ENCODE peak calls at places on chromosome 16, in seven cellular contexts. T is H1, H is prostate gland, I is SK-N-SH, A is breast epithelium, C is HCT116, M is spleen. O is an unnamed sample.

GRCh38 chr16:70161350-70161749 is 12.2 kb upstream of the CLEC18C start:
- DNase-seq in T (no peak), H (no peak), I (no peak), A (no peak), C (no peak), M (peak; percentile 53), O (no peak)

GRCh38 chr16:69490707-69491324 is 66.4 kb downstream of the CYB5B start:
- DNase-seq in T (no peak), H (no peak), I (no peak), A (no peak), C (no peak), M (no peak), O (no peak)

GRCh38 chr16:24685539-24686432 is 43.7 kb upstream of the TNRC6A start:
- DNase-seq in T (no peak), H (no peak), I (peak; percentile 78), A (no peak), C (no peak), M (no peak), O (no peak)

GRCh38 chr16:57316390-57317017 is 32.0 kb upstream of the PLLP start:
- DNase-seq in T (no peak), H (no peak), I (no peak), A (no peak), C (peak; percentile 75), M (peak; percentile 10), O (no peak)

GRCh38 chr16:49467540-49468372 is 94.2 kb downstream of the C16orf78 start:
- DNase-seq in T (no peak), H (no peak), I (no peak), A (no peak), C (no peak), M (peak; percentile 57), O (no peak)

GRCh38 chr16:15885560-15886001 is 2.8 kb downstream of the CEP20 start:
- DNase-seq in T (no peak), H (no peak), I (no peak), A (no peak), C (no peak), M (no peak), O (no peak)

GRCh38 chr16:80583466-80583865 is 42.7 kb downstream of the DYNLRB2 start:
- DNase-seq in T (no peak), H (no peak), I (no peak), A (no peak), C (no peak), M (no peak), O (no peak)

GRCh38 chr16:53415504-53415903 is 18.8 kb upstream of the RBL2 start:
- DNase-seq in T (no peak), H (no peak), I (no peak), A (no peak), C (no peak), M (no peak), O (no peak)

GRCh38 chr16:78988361-78988992 is 612.1 kb downstream of the MAF start:
- DNase-seq in T (no peak), H (no peak), I (no peak), A (no peak), C (no peak), M (no peak), O (no peak)

GRCh38 chr16:80852261-80852872 is 48.0 kb upstream of the CDYL2 start:
- DNase-seq in T (peak; percentile 36), H (no peak), I (peak; percentile 13), A (no peak), C (peak; percentile 36), M (no peak), O (no peak)

GRCh38 chr16:65521685-65522338 is 399.9 kb upstream of the CDH11 start:
- DNase-seq in T (no peak), H (no peak), I (no peak), A (no peak), C (no peak), M (no peak), O (no peak)

GRCh38 chr16:82639666-82640336 is 13.0 kb downstream of the CDH13 start:
- DNase-seq in T (no peak), H (no peak), I (peak; percentile 68), A (no peak), C (peak; percentile 42), M (no peak), O (peak; percentile 46)

GRCh38 chr16:12204601-12205000 is 228.1 kb downstream of the SNX29 start:
- DNase-seq in T (no peak), H (no peak), I (no peak), A (no peak), C (no peak), M (no peak), O (no peak)

GRCh38 chr16:345686-346231 is 6.8 kb downstream of the AXIN1 start:
- DNase-seq in T (no peak), H (no peak), I (no peak), A (no peak), C (no peak), M (no peak), O (no peak)

GRCh38 chr16:4737545-4737944 is 3.2 kb downstream of the DNAAF8 start:
- DNase-seq in T (no peak), H (no peak), I (no peak), A (no peak), C (no peak), M (no peak), O (no peak)

GRCh38 chr16:81808933-81809480 is 29.9 kb downstream of the PLCG2 start:
- DNase-seq in T (no peak), H (no peak), I (no peak), A (no peak), C (no peak), M (peak; percentile 85), O (no peak)

GRCh38 chr16:87297918-87298631 is 19.1 kb downstream of the C16orf95 start:
- DNase-seq in T (no peak), H (no peak), I (peak; percentile 73), A (no peak), C (no peak), M (peak; percentile 70), O (peak; percentile 71)

GRCh38 chr16:31177136-31177535 is 2.8 kb upstream of the FUS start:
- DNase-seq in T (no peak), H (no peak), I (no peak), A (no peak), C (no peak), M (no peak), O (no peak)
- TF ChIP-seq POLR2AphosphoS5 in T (no peak), H (no peak), I (no peak), A (no peak), C (no peak), M (no peak), O (no peak)

DNA sequence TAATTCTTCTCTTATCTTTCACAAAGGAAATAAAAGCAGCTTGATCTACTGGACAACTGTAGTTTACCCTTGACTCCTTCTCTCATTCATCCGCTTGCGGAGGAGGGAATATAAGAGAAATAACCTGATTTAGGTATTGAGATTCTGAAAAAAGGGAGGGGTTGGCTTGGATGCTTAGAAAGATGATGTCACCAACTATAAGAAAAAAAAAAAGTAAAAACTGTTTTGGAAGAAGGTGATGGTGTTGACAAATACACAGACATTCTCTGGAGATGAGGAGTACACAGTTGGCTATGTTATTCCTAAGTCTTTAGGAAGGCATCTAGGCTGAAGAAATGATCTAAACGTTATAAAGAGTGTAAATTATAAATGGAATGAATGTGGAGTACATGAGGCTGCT is 103.3 kb downstream of the TMEM114 start:
- DNase-seq in T (no peak), H (no peak), I (no peak), A (no peak), C (no peak), M (no peak), O (no peak)
- TF ChIP-seq POLR2AphosphoS5 in T (no peak), H (no peak), I (no peak), A (no peak), C (no peak), M (no peak), O (no peak)

GRCh38 chr16:83994703-83995102 is 26.7 kb downstream of the NECAB2 start:
- DNase-seq in T (no peak), H (no peak), I (no peak), A (no peak), C (no peak), M (no peak), O (no peak)
- TF ChIP-seq POLR2AphosphoS5 in T (no peak), H (no peak), I (no peak), A (no peak), C (no peak), M (no peak), O (no peak)

GRCh38 chr16:3155972-3156371 is 21.1 kb downstream of the ZNF213 start:
- DNase-seq in T (no peak), H (no peak), I (no peak), A (no peak), C (no peak), M (no peak), O (no peak)

GRCh38 chr16:3158014-3158497 is 23.2 kb downstream of the ZNF213 start:
- DNase-seq in T (no peak), H (peak; percentile 16), I (peak; percentile 73), A (no peak), C (no peak), M (no peak), O (no peak)

GRCh38 chr16:3161235-3162018 is 26.6 kb upstream of the OR1F1 start:
- DNase-seq in T (no peak), H (no peak), I (no peak), A (no peak), C (no peak), M (peak; percentile 72), O (no peak)

GRCh38 chr16:3157229-3158013 is 22.6 kb downstream of the ZNF213 start:
- DNase-seq in T (no peak), H (peak; percentile 39), I (peak; percentile 76), A (peak; percentile 77), C (peak; percentile 90), M (peak; percentile 89), O (no peak)

GRCh38 chr16:3158498-3159314 is 23.9 kb downstream of the ZNF213 start:
- DNase-seq in T (no peak), H (peak; percentile 89), I (peak; percentile 93), A (peak; percentile 98), C (peak; percentile 88), M (peak; percentile 95), O (peak; percentile 94)
- TF ChIP-seq POLR2AphosphoS5 in T (no peak), H (peak; percentile 51), I (peak; percentile 26), A (peak; percentile 6), C (peak; percentile 91), M (peak; percentile 69), O (no peak)

DNA sequence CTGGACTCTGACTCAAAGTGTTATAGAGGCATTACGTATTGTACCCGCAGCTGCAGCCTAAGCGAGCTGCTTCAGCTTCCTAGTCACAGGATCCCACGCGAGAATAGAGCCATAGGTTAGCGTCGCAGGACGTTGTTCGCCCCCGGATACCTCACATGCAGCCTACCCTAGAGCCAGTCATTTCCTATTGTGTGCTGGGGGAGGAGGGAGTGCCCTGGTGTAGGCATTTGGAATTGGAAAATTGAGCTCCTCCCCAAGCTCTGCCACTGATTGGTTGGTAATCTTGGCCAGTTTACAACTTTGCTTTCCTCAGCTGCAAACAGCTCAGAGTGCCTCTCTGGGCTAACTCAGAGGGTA is 530 bp downstream of the NAA60 start:
- DNase-seq in T (no peak), H (no peak), I (peak; percentile 51), A (no peak), C (peak; percentile 39), M (no peak), O (no peak)
- TF ChIP-seq POLR2AphosphoS5 in T (no peak), H (no peak), I (peak; percentile 53), A (no peak), C (peak; percentile 45), M (no peak), O (peak; percentile 47)

GRCh38 chr16:73915939-73916451 is 380.6 kb upstream of the PSMD7 start:
- DNase-seq in T (no peak), H (no peak), I (no peak), A (no peak), C (no peak), M (no peak), O (no peak)
- TF ChIP-seq POLR2AphosphoS5 in T (no peak), H (no peak), I (no peak), A (no peak), C (no peak), M (no peak), O (no peak)